ENCODE peak calls at places on chromosomes 7 and 10, in five cellular contexts. K is IMR-90, Q is H1, P is mesenchymal stem cell, E is trophoblast cell. B is an unnamed sample.

GRCh38 chr7:114922652-114923402 is 933 bp downstream of the MDFIC start:
- DNase-seq in K (peak; percentile 77), Q (no peak), E (peak; percentile 18), P (peak; percentile 81), B (no peak)

GRCh38 chr10:124562425-124563060 is 100.9 kb downstream of the LHPP start:
- DNase-seq in E (no peak), K (no peak), Q (no peak), P (no peak), B (no peak)

GRCh38 chr10:3893904-3894563 is 109.0 kb upstream of the KLF6 start:
- DNase-seq in E (no peak), Q (no peak), K (peak; percentile 45), P (peak; percentile 92), B (no peak)

GRCh38 chr7:71753236-71753635 is 621.3 kb downstream of the GALNT17 start:
- DNase-seq in Q (no peak), P (no peak), E (no peak), K (no peak), B (no peak)

GRCh38 chr10:60963441-60964256 is 19.7 kb upstream of the RHOBTB1 start:
- DNase-seq in K (peak; percentile 72), Q (no peak), P (peak; percentile 68), E (peak; percentile 2), B (no peak)

GRCh38 chr10:133528296-133528844 is 1.2 kb downstream of the CYP2E1 start:
- DNase-seq in K (peak; percentile 2), E (no peak), P (no peak), Q (no peak), B (no peak)

GRCh38 chr7:129101746-129102145 is 42.8 kb upstream of the TSPAN33 start:
- DNase-seq in Q (no peak), P (no peak), E (no peak), K (no peak), B (no peak)

GRCh38 chr10:79238606-79239005 is 108.7 kb upstream of the PPIF start:
- DNase-seq in E (peak; percentile 44), K (peak; percentile 63), Q (no peak), P (no peak), B (no peak)

GRCh38 chr10:93296151-93296550 is 186.0 kb downstream of the MYOF start:
- DNase-seq in K (no peak), Q (no peak), E (no peak), P (no peak), B (no peak)

GRCh38 chr7:30840176-30841024 is 69.2 kb downstream of the MINDY4 start:
- DNase-seq in K (no peak), P (no peak), Q (no peak), E (no peak), B (no peak)

GRCh38 chr7:73715648-73716317 is 3.7 kb downstream of the STX1A start:
- DNase-seq in P (peak; percentile 97), K (peak; percentile 98), Q (no peak), E (peak; percentile 96), B (no peak)

GRCh38 chr7:73717991-73718405 is 1.5 kb downstream of the STX1A start:
- DNase-seq in Q (no peak), E (peak; percentile 67), K (peak; percentile 93), P (peak; percentile 95), B (no peak)

GRCh38 chr7:73718438-73718881 is 1.0 kb downstream of the STX1A start:
- DNase-seq in E (no peak), Q (no peak), P (no peak), K (no peak), B (no peak)

GRCh38 chr7:73716318-73716890 is 3.1 kb downstream of the STX1A start:
- DNase-seq in Q (no peak), P (peak; percentile 14), K (no peak), E (no peak), B (no peak)

GRCh38 chr7:73717025-73717807 is 2.3 kb downstream of the STX1A start:
- DNase-seq in P (peak; percentile 64), E (no peak), Q (no peak), K (peak; percentile 26), B (no peak)
- H3K9ac ChIP-seq in P (peak overlapping the region; percentile 88), E (no peak overlapping the region), Q (no peak overlapping the region), K (no peak overlapping the region), B (no peak overlapping the region)

GRCh38 chr10:21509391-21510217 is 15.9 kb downstream of the SKIDA1 start:
- DNase-seq in E (no peak), P (no peak), Q (no peak), K (no peak), B (no peak)
- H4K91ac ChIP-seq in E (peak overlapping the region; percentile 95), P (peak overlapping the region; percentile 98), Q (peak overlapping the region; percentile 100), K (no peak overlapping the region), B (peak overlapping the region; percentile 82)

DNA sequence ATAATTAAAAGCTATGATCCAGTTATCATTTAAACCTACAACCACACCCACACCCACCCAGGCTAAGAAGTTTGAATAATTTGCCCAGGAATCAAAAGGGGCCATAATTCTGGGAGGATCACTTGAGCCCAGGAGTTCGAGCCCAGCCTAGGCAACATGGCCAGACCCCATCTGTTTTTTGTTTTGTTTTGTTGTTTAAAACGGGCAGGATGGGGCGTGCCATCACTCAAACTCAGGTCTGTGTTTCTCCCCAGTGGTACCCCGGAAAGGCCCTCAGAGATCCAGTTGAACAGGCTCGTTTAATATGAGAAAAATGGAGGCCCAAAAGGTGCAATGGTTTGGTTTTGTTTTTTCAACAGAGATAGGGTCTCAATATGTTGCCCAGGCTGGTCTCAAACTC is 23.3 kb downstream of the HSPB1 start:
- DNase-seq in P (no peak), E (no peak), Q (no peak), K (no peak), B (no peak)
- H3K36me3 ChIP-seq in P (peaks cover 42% of the 10 kb centered on the region), E (peaks cover 31% of the 10 kb centered on the region), Q (peaks cover 40% of the 10 kb centered on the region), K (peaks cover 43% of the 10 kb centered on the region), B (peaks cover 36% of the 10 kb centered on the region)

GRCh38 chr10:35007858-35008301 is 82.3 kb downstream of the CUL2 start:
- DNase-seq in P (no peak), K (peak; percentile 20), Q (no peak), E (peak; percentile 33), B (no peak)

GRCh38 chr10:35011771-35012191 is 78.4 kb downstream of the CUL2 start:
- DNase-seq in Q (no peak), K (peak; percentile 74), E (no peak), P (no peak), B (no peak)

GRCh38 chr10:35016009-35016408 is 74.1 kb downstream of the CUL2 start:
- DNase-seq in P (no peak), Q (no peak), K (no peak), E (no peak), B (no peak)

GRCh38 chr10:35017608-35018007 is 72.5 kb downstream of the CUL2 start:
- DNase-seq in P (no peak), E (no peak), Q (no peak), K (no peak), B (no peak)

DNA sequence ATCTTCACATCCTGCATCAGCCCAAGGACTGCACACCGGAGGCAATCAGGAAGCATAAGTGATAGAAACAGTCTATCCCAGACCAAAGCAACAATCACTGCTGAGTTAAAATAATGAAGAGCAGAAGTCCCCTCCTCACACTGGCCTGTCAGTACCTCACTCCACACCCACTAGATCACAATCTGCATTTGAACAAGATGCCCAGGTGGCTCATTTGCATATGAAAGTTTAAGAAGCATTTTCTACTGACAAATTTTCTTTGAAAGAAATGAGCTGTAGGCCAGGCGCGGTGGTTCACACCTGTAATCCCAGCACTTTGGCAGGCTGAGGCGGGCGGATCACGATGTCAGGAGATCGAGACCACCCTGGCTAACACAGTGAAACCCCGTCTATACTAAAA is 77.4 kb downstream of the CUL2 start:
- DNase-seq in P (no peak), K (no peak), E (no peak), Q (no peak), B (no peak)
- H3K9ac ChIP-seq in P (no peak overlapping the region), K (no peak overlapping the region), E (no peak overlapping the region), Q (no peak overlapping the region), B (no peak overlapping the region)

GRCh38 chr7:105851064-105851463 is 25.3 kb downstream of the ATXN7L1 start:
- DNase-seq in P (no peak), Q (no peak), K (no peak), E (no peak), B (no peak)
- H4K91ac ChIP-seq in P (no peak overlapping the region), Q (no peak overlapping the region), K (no peak overlapping the region), E (no peak overlapping the region), B (no peak overlapping the region)

DNA sequence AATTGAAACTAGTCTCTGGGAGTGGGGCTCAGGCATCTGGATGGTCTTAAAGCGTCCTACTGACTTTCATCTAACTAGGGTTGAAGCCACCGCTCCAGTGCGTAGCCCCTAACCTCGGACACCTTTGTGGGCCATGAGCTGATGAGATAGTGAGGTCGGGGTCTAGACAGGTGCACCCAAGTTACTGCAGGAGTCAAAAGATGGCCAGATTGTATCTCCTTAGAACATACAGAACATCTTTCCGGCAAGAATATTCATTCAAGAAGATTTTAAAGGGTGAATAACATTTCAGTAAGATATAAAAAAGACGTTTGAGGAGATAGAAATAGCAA is 20.6 kb downstream of the RBM17 start:
- DNase-seq in Q (no peak), P (no peak), E (no peak), K (no peak), B (no peak)
- H3K36me3 ChIP-seq in Q (peaks cover 44% of the 10 kb centered on the region), P (peaks cover 26% of the 10 kb centered on the region), E (peaks cover 25% of the 10 kb centered on the region), K (peaks cover 43% of the 10 kb centered on the region), B (peaks cover 38% of the 10 kb centered on the region)

GRCh38 chr7:73669316-73669715 is 1.7 kb downstream of the VPS37D start:
- DNase-seq in K (no peak), E (no peak), Q (no peak), P (no peak), B (no peak)

GRCh38 chr7:73669858-73670385 is 2.3 kb downstream of the VPS37D start:
- DNase-seq in E (no peak), K (no peak), P (no peak), Q (no peak), B (no peak)

GRCh38 chr7:73671317-73671651 is 3.7 kb downstream of the VPS37D start:
- DNase-seq in Q (no peak), K (no peak), P (no peak), E (no peak), B (no peak)

GRCh38 chr7:73668103-73668937 is 689 bp downstream of the VPS37D start:
- DNase-seq in E (no peak), Q (no peak), K (no peak), P (no peak), B (no peak)

DNA sequence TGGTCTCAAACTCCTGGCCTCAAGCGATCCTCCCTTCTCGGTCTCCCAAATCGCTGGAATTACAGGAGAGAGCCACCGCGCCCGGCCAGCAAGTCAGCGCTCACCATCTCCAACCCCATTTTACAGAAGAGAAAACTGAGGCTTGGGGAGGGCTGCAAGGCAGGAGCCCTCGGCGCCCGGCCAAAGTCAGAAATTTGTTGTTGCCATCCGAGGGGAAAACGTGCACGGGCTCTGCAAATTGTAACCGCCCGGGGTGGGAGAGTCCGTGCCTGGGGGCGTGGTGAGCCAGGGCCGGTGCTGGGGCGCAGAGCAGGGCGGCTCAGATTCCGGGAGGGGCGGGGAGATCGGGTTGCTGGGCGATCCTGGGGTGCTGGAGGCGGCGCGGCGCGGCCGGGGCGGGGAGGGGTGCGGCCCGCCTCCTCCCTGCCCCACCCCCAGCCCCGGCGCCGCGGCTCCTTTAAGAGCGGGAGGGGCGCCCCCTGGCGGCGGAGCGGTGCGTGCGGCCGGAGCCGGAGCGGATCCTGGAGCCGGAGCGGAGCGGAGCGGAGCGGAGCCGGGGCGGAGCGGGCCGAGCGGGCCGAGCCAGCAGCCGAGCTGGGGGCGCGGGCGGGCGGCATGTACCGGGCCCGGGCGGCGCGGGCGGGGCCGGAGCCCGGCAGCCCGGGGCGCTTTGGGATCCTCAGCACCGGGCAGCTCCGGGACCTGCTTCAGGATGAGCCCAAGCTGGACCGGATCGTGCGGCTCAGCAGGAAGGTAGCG is at the start of gene VPS37D:
- DNase-seq in P (peak; percentile 85), K (peak; percentile 80), Q (peak; percentile 70), E (peak; percentile 68), B (peak; percentile 94)
- H3K9ac ChIP-seq in P (peak within 1 kb of the TSS; percentile 81), K (peak within 1 kb of the TSS; percentile 84), Q (peak within 1 kb of the TSS; percentile 74), E (no peak within 1 kb of the TSS), B (peak within 1 kb of the TSS; percentile 91)